ENCODE peak calls at places on chromosomes 16 and 17, in ten cellular contexts. T is CD8-positive, alpha-beta T cell; K is CD8-positive, alpha-beta memory T cell; V is mesenchymal stem cell; C is body of pancreas; J is heart right ventricle; D is WERI-Rb-1; Y is adrenal gland; R is pancreas; G is fibroblast of lung. I is an unnamed sample.

GRCh38 chr17:79830763-79831366 is 8.4 kb downstream of the CBX4 start:
- DNase-seq in R (peak), V (no peak), Y (no peak), J (no peak), G (no peak), D (no peak), T (no peak), K (no peak), C (peak), I (no peak)

GRCh38 chr17:17062356-17062755 is 20.1 kb downstream of the MPRIP start:
- DNase-seq in J (no peak), T (no peak), V (peak), Y (peak), R (no peak), D (no peak), C (no peak), G (no peak), K (no peak), I (no peak)

GRCh38 chr17:17516315-17516930 is 20.2 kb upstream of the RASD1 start:
- DNase-seq in C (no peak), R (no peak), V (peak), Y (no peak), K (no peak), J (no peak), T (no peak), D (peak), G (no peak), I (no peak)

GRCh38 chr16:66603537-66604375 is 748 bp upstream of the CMTM3 start:
- DNase-seq in G (peak), D (peak), Y (peak), C (no peak), J (peak), T (peak), V (peak), R (peak), K (peak), I (no peak)

GRCh38 chr17:29133146-29133713 is 47.0 kb downstream of the MYO18A start:
- DNase-seq in T (no peak), G (peak), J (peak), C (no peak), Y (peak), V (peak), D (peak), K (no peak), R (no peak), I (no peak)

GRCh38 chr17:7167832-7168231 is 11.3 kb downstream of the ASGR1 start:
- DNase-seq in G (no peak), J (no peak), T (no peak), R (no peak), K (no peak), C (no peak), D (no peak), Y (no peak), V (no peak), I (no peak)

GRCh38 chr16:88570691-88571092 is 489 bp downstream of the ZC3H18 start:
- DNase-seq in V (peak), D (no peak), C (peak), Y (no peak), G (peak), R (peak), K (peak), J (no peak), T (no peak), I (no peak)

GRCh38 chr16:89256651-89257254 is 39.2 kb downstream of the ZNF778 start:
- DNase-seq in C (no peak), D (no peak), T (peak), G (peak), K (peak), Y (peak), V (peak), J (no peak), R (peak), I (peak)

GRCh38 chr16:51465026-51465425 is 314.0 kb upstream of the SALL1 start:
- DNase-seq in T (no peak), J (no peak), K (no peak), V (peak), R (no peak), D (peak), C (no peak), G (peak), Y (no peak), I (no peak)

GRCh38 chr16:49855280-49855821 is 561 bp downstream of the ZNF423 start:
- DNase-seq in T (peak), V (peak), C (peak), Y (peak), G (peak), D (peak), J (peak), R (peak), K (peak), I (peak)

DNA sequence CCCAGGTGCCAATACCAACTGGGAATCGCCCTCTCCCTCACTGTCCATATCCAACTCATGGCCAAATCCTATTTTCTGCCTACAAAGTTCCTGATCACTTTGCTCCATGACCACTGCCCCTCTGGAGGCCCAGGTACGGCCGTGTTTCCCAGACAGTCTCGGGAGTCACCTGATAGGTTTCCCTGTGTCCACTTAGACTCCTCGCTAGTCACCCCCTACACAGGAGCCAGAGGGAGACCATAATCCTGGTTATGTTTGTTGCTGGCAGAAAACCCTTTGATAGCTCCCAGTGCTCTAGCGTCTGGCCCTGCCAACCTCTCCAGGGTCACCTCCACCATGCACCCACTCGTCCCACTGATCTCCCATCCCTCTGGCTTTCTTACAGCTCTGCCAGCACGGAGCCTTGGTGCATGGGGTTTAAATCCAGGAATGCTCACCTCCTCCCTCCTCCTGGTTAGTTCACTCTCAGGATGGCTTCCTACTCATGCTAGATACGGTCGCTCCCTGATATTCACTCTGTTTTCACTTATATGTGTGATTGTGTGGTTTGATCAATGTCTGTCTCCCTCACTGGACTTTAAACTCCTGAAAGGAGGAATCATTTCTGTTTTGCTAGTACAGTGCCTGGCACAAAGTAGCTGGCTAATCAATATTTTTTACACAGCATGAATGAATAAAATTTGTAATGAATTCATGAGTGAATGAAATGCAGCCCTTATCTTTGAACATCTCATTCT is 7.5 kb upstream of the CALB2 start:
- DNase-seq in C (no peak), J (no peak), Y (no peak), K (no peak), V (no peak), D (no peak), G (no peak), R (no peak), T (no peak), I (no peak)
- H3K27ac ChIP-seq in C (no peak), J (no peak), Y (no peak), K (no peak), V (no peak), D (no peak), G (no peak), R (no peak), T (no peak), I (no peak)

GRCh38 chr17:61064087-61064951 is 335.3 kb upstream of the TBX2 start:
- DNase-seq in V (peak), Y (no peak), T (no peak), C (no peak), J (no peak), G (peak), K (no peak), D (no peak), R (no peak), I (no peak)

GRCh38 chr17:61070649-61071048 is 329.0 kb upstream of the TBX2 start:
- DNase-seq in V (no peak), Y (no peak), K (no peak), R (no peak), J (no peak), G (no peak), T (no peak), D (no peak), C (no peak), I (no peak)

GRCh38 chr17:61063528-61063927 is 336.1 kb upstream of the TBX2 start:
- DNase-seq in C (no peak), R (no peak), V (no peak), Y (no peak), G (no peak), K (no peak), J (no peak), T (no peak), D (no peak), I (no peak)

DNA sequence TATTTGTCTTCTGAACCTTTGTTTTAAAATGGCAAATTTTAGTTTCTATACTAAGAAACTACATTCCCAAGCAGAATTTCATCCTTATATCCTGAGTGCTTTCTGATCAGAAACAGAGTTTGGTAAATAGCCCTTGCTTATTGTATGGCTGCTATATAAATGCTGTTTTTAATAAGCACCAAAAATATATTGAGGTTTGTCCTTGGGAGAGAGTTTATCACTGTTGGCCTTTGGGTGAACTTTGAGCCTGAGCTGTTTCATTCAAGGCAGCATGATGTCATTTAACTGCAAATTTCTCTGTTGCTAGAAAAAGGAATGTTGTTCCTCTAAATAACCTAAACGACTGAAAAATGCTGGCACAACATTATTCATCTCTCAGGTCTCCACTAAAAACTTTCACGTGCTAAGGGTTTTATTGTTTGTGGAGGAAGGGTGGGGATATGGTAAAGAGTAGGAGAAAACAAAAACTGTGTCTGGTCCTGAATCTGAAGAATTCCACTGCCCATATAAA is 334.3 kb upstream of the TBX2 start:
- DNase-seq in C (no peak), D (no peak), G (peak), K (no peak), Y (no peak), V (peak), R (no peak), T (no peak), J (peak), I (no peak)
- H3K27ac ChIP-seq in C (no peak), D (no peak), G (no peak), K (no peak), Y (no peak), V (no peak), R (no peak), T (no peak), J (no peak), I (no peak)

GRCh38 chr16:27624154-27625049 is 74.5 kb downstream of the KATNIP start:
- DNase-seq in C (no peak), Y (no peak), D (no peak), G (no peak), V (no peak), K (no peak), T (no peak), R (no peak), J (no peak), I (no peak)

GRCh38 chr16:27628216-27628945 is 78.4 kb downstream of the KATNIP start:
- DNase-seq in G (no peak), C (no peak), D (no peak), R (no peak), Y (no peak), J (no peak), K (no peak), T (no peak), V (peak), I (no peak)

GRCh38 chr16:27620533-27620932 is 70.6 kb downstream of the KATNIP start:
- DNase-seq in G (no peak), J (no peak), K (no peak), D (no peak), R (no peak), V (no peak), T (no peak), C (no peak), Y (no peak), I (no peak)

GRCh38 chr16:27625050-27625697 is 75.2 kb downstream of the KATNIP start:
- DNase-seq in Y (peak), J (peak), T (no peak), D (no peak), V (peak), R (peak), C (peak), K (no peak), G (peak), I (no peak)
- H3K27ac ChIP-seq in Y (no peak), J (no peak), T (no peak), D (peak), V (no peak), R (peak), C (no peak), K (no peak), G (no peak), I (no peak)

GRCh38 chr17:68450391-68450790 is 6.9 kb downstream of the WIPI1 start:
- DNase-seq in K (no peak), G (no peak), D (no peak), J (no peak), R (no peak), V (no peak), C (no peak), Y (no peak), T (no peak), I (no peak)

GRCh38 chr17:68451650-68452354 is 5.5 kb downstream of the WIPI1 start:
- DNase-seq in V (no peak), C (no peak), G (no peak), Y (no peak), T (no peak), J (no peak), R (no peak), D (no peak), K (no peak), I (no peak)

GRCh38 chr17:68446626-68447041 is 10.7 kb downstream of the WIPI1 start:
- DNase-seq in C (no peak), D (peak), V (no peak), R (no peak), T (no peak), G (no peak), J (no peak), K (no peak), Y (no peak), I (no peak)

GRCh38 chr17:68450801-68451200 is 6.5 kb downstream of the WIPI1 start:
- DNase-seq in C (no peak), T (no peak), Y (no peak), D (no peak), R (no peak), K (no peak), J (no peak), G (no peak), V (no peak), I (no peak)

DNA sequence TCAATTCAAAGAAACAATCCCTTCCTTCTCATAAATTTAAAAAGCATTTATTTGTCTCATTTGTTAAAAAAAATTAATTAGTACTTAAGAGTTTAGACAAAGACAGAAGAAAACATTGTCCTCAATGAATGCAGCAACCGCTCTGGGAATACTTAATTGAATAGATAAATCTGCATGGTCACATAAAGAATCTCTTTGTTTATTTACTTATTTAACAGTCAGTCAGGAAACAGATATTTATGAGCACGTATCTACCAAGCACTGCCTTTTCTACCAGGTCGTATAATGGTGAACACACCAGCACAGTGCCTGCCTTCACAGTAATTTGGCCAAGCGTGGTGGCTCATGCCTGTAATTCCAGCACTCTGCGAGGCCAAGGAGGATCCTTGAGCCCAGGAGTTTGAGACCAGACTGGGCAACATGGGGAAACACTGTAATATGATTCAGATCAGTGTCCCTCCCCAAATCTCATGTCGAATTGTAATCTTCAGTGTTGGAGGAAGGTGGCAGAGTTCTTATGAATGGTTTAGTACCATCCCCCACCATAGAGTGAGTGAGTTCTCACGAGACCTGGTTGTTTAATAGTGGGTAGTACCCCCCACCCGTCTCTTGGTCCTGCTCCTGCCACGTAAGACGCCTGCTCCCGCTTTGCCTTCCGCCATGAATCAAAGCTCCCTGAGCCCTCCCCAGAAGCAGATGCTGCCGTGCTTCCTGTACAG is 8.1 kb downstream of the WIPI1 start:
- DNase-seq in G (no peak), D (no peak), J (no peak), C (no peak), R (no peak), Y (no peak), K (no peak), V (no peak), T (no peak), I (no peak)
- H3K27ac ChIP-seq in G (no peak), D (no peak), J (no peak), C (no peak), R (no peak), Y (no peak), K (no peak), V (no peak), T (no peak), I (no peak)

GRCh38 chr16:27239906-27240655 is 28.5 kb downstream of the NSMCE1 start:
- DNase-seq in C (no peak), J (no peak), G (no peak), R (no peak), T (no peak), V (peak), D (no peak), Y (no peak), K (no peak), I (no peak)

GRCh38 chr16:27242868-27243590 is 25.5 kb downstream of the NSMCE1 start:
- DNase-seq in R (no peak), Y (peak), G (peak), J (no peak), D (no peak), V (peak), K (no peak), C (no peak), T (no peak), I (peak)

GRCh38 chr16:27241658-27242057 is 26.9 kb downstream of the NSMCE1 start:
- DNase-seq in D (no peak), V (peak), R (no peak), G (peak), T (no peak), K (no peak), C (no peak), Y (peak), J (no peak), I (no peak)

GRCh38 chr16:27242398-27242797 is 26.2 kb downstream of the NSMCE1 start:
- DNase-seq in V (no peak), C (no peak), K (no peak), R (no peak), Y (peak), D (no peak), G (no peak), J (no peak), T (no peak), I (no peak)

DNA sequence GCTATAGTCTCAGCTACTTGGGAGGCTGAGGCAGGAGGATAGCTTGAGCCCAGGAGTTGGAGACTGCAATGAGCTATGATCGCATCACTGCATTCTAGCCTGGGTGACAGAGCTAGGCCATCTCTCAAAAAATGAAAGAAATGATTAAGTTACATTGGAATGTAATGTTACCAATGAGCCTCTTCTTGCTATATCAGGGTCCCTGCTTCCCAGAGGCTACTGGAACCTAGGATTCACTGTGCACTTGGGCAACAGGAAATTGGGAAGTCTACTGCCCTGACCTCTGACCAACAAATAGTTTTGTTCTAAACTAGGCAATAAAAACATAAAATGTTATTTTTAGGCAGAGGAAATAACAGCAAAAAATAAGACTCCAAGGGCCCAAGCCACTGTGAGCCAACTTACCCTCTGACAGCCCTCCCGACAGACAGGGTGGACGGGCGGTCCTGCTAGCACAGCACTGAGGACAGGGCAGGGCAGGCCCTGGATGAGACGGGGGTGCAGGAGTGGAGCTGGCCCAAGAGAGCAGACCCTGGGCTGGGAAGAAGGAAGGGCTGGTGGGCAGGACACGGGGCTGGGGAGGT is 27.5 kb downstream of the NSMCE1 start:
- DNase-seq in Y (no peak), J (no peak), T (no peak), D (no peak), K (no peak), G (peak), V (peak), R (no peak), C (no peak), I (no peak)
- H3K27ac ChIP-seq in Y (no peak), J (peak), T (no peak), D (no peak), K (no peak), G (peak), V (peak), R (no peak), C (no peak), I (no peak)

GRCh38 chr17:40313660-40314556 is 4.9 kb downstream of the RARA start:
- DNase-seq in V (no peak), D (no peak), Y (no peak), R (no peak), C (no peak), G (peak), K (no peak), T (no peak), J (no peak), I (no peak)
- H3K27ac ChIP-seq in V (peak), D (no peak), Y (no peak), R (peak), C (peak), G (no peak), K (no peak), T (no peak), J (peak), I (no peak)

GRCh38 chr16:54504372-54504771 is 217.8 kb upstream of the IRX3 start:
- DNase-seq in Y (peak), T (no peak), D (no peak), V (no peak), C (no peak), G (no peak), J (peak), R (no peak), K (no peak), I (no peak)
- H3K27ac ChIP-seq in Y (no peak), T (no peak), D (peak), V (no peak), C (no peak), G (no peak), J (peak), R (no peak), K (no peak), I (no peak)

I was measured in caudate nucleus.